ENCODE peak calls at places on chromosomes 7 and 10, in seven cellular contexts. H is aorta; Z is heart right ventricle; K is RWPE1; W is CD8-positive, alpha-beta memory T cell; O is AG04450; X is esophagus squamous epithelium. S is an unnamed sample.
A peak's percentile ranks its signal among the peaks of the same experiment; 100 is the strongest.

GRCh38 chr7:153590136-153590535 is 462.1 kb upstream of the DPP6 start:
- DNase-seq in H (no peak), Z (no peak), K (no peak), W (no peak), O (no peak), X (no peak), S (no peak)

GRCh38 chr7:47490501-47491265 is 91.2 kb downstream of the TNS3 start:
- DNase-seq in H (peak; percentile 61), Z (no peak), K (no peak), W (no peak), O (no peak), X (no peak), S (no peak)

GRCh38 chr7:46791180-46791579 is 790.7 kb downstream of the TNS3 start:
- DNase-seq in H (no peak), Z (no peak), K (no peak), W (no peak), O (no peak), X (no peak), S (no peak)

GRCh38 chr10:50421026-50421719 is 169.9 kb upstream of the ASAH2 start:
- DNase-seq in H (no peak), Z (no peak), K (peak; percentile 35), W (no peak), O (no peak), X (no peak), S (no peak)

GRCh38 chr10:43946445-43946844 is 297.8 kb upstream of the ZNF32 start:
- DNase-seq in H (no peak), Z (no peak), K (no peak), W (no peak), O (no peak), X (no peak), S (no peak)

GRCh38 chr7:104979167-104979841 is 34.7 kb upstream of the KMT2E start:
- DNase-seq in H (no peak), Z (no peak), K (no peak), W (no peak), O (no peak), X (no peak), S (no peak)

GRCh38 chr7:32500922-32501341 is 5.6 kb downstream of the AVL9 start:
- DNase-seq in H (no peak), Z (no peak), K (no peak), W (no peak), O (no peak), X (no peak), S (no peak)

GRCh38 chr10:110794808-110795207 is 76.9 kb upstream of the PDCD4 start:
- DNase-seq in H (no peak), Z (peak; percentile 43), K (no peak), W (no peak), O (no peak), X (no peak), S (no peak)

GRCh38 chr7:45202618-45203017 is 45.0 kb downstream of the RAMP3 start:
- DNase-seq in H (no peak), Z (no peak), K (no peak), W (no peak), O (no peak), X (no peak), S (no peak)

GRCh38 chr7:76358053-76358477 is 726 bp downstream of the YWHAG start:
- DNase-seq in H (peak; percentile 89), Z (peak; percentile 68), K (peak; percentile 49), W (peak; percentile 26), O (no peak), X (no peak), S (no peak)

GRCh38 chr7:26278769-26279168 is 12.9 kb upstream of the SNX10 start:
- DNase-seq in H (no peak), Z (no peak), K (peak; percentile 42), W (no peak), O (no peak), X (no peak), S (no peak)

GRCh38 chr10:132283604-132284382 is 24.0 kb downstream of the STK32C start:
- DNase-seq in H (peak; percentile 57), Z (no peak), K (no peak), W (no peak), O (no peak), X (no peak), S (no peak)

GRCh38 chr10:44851413-44851812 is 59.7 kb upstream of the TMEM72 start:
- DNase-seq in H (no peak), Z (no peak), K (no peak), W (no peak), O (no peak), X (no peak), S (no peak)

DNA sequence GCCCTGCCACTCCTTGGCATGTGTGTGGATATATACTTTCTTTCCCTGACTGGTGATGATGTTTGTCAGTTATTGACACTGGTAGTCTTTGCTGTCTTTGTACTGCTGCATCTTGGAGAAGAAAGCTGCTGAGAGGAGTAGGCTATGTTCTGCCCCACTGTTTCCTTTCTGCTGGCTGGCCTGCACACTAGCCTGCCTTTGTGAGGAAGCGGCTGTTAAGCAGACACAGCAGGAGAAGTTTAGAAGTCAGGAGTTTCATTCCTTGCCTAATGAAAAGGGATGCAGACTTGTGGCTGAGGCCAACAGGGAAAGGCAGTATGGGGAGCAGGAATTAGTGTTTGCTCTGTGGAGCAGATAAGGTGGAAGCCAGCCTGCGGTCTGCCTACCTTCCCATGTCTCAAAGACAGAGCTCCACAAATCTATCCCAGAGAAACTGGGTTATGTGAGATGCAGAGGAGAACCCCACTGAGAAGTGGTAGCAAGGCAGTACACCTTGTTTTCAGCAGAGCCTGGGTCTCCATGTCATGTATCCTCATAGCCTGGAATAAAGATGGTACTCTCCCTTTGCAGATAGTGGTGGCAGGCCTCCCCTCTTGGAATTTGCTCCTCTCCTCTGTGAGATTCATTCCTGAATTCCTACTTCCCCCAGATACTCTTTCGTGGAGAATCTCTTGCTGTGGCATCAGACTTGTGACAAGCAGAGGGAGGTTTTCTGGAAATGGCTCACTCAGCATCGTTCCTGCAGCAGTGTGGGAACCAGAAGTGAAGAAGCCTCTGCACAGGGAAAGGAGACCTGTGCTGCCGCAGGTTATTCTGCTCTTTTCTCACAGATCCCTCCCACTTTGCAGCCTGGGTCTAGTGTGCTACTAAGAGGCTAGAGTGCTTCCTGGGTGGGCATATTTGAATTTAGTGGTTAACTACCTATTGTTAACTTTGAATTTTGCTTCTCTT is 130.2 kb downstream of the LRRC4 start:
- DNase-seq in H (no peak), Z (no peak), K (no peak), W (no peak), O (no peak), X (no peak), S (no peak)
- H3K27ac ChIP-seq in H (no peak overlapping the region), Z (no peak overlapping the region), K (no peak overlapping the region), W (no peak overlapping the region), O (no peak overlapping the region), X (no peak overlapping the region), S (no peak overlapping the region)

GRCh38 chr10:48653347-48653746 is 31.3 kb upstream of the WDFY4 start:
- DNase-seq in H (no peak), Z (no peak), K (no peak), W (no peak), O (no peak), X (no peak), S (no peak)

GRCh38 chr10:48656241-48656921 is 28.3 kb upstream of the WDFY4 start:
- DNase-seq in H (peak; percentile 98), Z (peak; percentile 95), K (peak; percentile 78), W (peak; percentile 68), O (peak; percentile 78), X (peak; percentile 45), S (peak; percentile 48)

GRCh38 chr10:48656928-48657327 is 27.7 kb upstream of the WDFY4 start:
- DNase-seq in H (no peak), Z (no peak), K (no peak), W (no peak), O (no peak), X (no peak), S (no peak)

GRCh38 chr10:48653944-48654698 is 30.6 kb upstream of the WDFY4 start:
- DNase-seq in H (no peak), Z (no peak), K (no peak), W (no peak), O (no peak), X (no peak), S (no peak)

DNA sequence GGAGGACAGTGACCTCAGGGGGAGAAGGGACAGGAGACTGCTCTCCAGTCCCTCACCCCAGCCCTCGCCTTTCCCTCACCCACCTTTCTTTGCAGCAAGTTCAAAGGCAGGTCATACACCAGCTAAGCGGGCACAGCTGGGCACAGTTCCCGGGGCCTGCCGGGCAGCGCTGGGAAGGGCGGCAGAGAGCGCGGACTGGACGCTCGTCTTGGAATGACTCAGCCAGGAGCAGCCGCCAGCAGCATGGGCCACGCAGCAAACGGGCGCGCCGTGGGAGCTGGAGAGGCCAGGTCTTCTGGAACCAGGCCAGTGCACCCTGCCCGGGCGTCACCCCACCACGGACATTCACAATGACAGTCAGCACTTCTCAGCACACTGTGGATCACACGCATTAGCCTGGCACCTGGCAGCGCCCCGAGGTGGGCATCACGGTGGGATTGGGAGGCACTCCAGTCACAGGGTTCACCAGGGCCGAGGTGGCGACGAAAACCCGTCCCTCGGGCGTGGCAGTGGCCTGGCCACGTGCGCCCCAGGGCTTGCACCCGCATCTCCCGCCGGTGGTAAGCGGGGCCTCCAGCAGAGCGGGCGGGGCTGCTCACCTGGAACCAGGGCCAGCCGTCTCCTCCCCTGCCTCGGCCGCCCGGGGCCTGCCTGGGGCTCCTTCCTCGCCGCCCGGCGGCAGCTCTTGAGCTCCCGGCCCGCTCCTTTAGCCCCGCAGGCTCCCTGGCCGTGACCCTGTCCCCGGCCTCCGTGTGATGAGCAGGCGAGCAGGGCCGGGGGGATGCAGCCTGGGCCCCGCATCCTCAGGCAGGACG is 29.0 kb upstream of the WDFY4 start:
- DNase-seq in H (peak; percentile 97), Z (peak; percentile 83), K (peak; percentile 29), W (no peak), O (no peak), X (no peak), S (no peak)
- H3K27ac ChIP-seq in H (peak overlapping the region; percentile 83), Z (peak overlapping the region; percentile 71), K (peak overlapping the region; percentile 61), W (no peak overlapping the region), O (peak overlapping the region; percentile 52), X (peak overlapping the region; percentile 8), S (peak overlapping the region; percentile 10)

DNA sequence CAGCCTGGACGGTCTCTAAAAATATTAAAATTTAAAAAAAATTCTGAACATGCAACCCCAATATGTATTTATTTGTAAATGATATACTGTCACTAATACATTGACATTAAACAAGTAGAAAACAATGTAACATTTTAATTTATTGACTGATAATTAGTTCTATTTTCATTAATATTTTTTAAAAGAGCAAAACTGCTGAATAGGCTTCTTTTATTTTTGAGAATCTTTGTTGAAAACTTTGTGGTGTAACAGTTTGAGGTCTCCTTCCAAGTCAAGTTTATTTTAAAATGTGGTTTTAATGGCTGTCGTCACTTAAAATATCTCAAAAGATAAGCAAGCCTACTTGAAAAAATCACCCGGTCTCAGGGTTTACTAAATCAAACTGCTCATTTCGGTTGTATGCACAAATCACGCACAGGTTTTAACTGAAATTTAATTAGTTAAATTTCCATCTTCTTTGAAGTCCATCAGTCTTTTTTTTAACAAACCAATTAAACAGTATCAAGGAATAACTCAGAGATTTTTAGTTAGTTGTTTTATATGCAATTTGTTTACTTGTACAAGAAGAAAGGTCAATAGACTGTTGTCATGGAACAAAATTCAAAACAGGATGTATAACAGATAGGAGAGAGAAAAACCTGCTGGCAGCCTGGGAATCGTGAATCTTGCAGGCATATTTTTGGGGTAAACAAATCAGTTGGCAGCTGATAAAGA is 9.8 kb upstream of the EDRF1 start:
- DNase-seq in H (no peak), Z (no peak), K (no peak), W (no peak), O (no peak), X (no peak), S (no peak)
- H3K27ac ChIP-seq in H (no peak overlapping the region), Z (peak overlapping the region; percentile 22), K (no peak overlapping the region), W (no peak overlapping the region), O (no peak overlapping the region), X (no peak overlapping the region), S (no peak overlapping the region)

DNA sequence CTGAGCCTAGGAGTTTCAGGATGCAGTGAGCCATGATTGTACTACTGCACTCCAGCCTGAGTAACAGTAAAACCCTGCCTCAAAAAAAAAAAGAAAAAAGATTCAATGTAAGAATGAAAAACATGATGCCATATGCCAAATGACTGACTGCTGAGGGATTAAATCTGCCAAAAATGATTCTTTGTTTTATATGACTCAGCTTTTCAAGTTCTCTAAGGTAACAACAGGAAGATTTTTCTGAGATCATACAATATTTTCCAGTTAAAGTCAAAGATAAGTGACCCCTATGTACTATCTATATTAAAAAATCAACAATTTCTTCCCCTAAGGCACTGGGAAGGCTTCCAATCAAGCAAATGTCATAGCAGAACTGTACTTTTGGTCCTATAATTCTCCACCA is 271.2 kb upstream of the IMMP2L start:
- DNase-seq in H (no peak), Z (no peak), K (no peak), W (no peak), O (no peak), X (no peak), S (no peak)
- H3K27ac ChIP-seq in H (no peak overlapping the region), Z (no peak overlapping the region), K (no peak overlapping the region), W (no peak overlapping the region), O (no peak overlapping the region), X (peak overlapping the region; percentile 67), S (no peak overlapping the region)

S was measured in epithelial cell of prostate.